ENCODE peak calls at places on chromosomes 7 and 10, in nine cellular contexts. T is left ventricle myocardium inferior, H is adrenal gland, W is upper lobe of left lung, C is foreskin fibroblast, F is cardiac fibroblast, P is body of pancreas, J is MM.1S, V is bronchial epithelial cell. O is an unnamed sample.

GRCh38 chr7:137266764-137267163 is 76.8 kb downstream of the PTN start:
- DNase-seq in J (no peak), H (no peak), V (no peak), F (peak), C (no peak), T (no peak), P (no peak), W (no peak), O (no peak)

GRCh38 chr10:4477664-4478063 is 348.3 kb upstream of the AKR1E2 start:
- DNase-seq in H (no peak), C (no peak), W (no peak), T (no peak), V (peak), F (no peak), J (no peak), P (no peak), O (no peak)

GRCh38 chr10:5604236-5604925 is 62.0 kb downstream of the ASB13 start:
- DNase-seq in H (no peak), C (no peak), W (no peak), J (no peak), V (no peak), P (no peak), F (no peak), T (no peak), O (no peak)

GRCh38 chr10:96289218-96289910 is 14.9 kb upstream of the DNTT start:
- DNase-seq in H (no peak), C (no peak), J (no peak), W (no peak), V (no peak), T (no peak), P (no peak), F (no peak), O (no peak)

GRCh38 chr10:135601-136464 is 578 bp downstream of the ZMYND11 start:
- DNase-seq in T (peak), W (peak), V (peak), H (peak), F (peak), C (peak), J (peak), P (peak), O (peak)

GRCh38 chr7:158495780-158496179 is 91.8 kb downstream of the PTPRN2 start:
- DNase-seq in F (peak), T (no peak), C (no peak), W (no peak), P (peak), J (no peak), H (peak), V (peak), O (no peak)

GRCh38 chr10:33657154-33657900 is 322.9 kb upstream of the NRP1 start:
- DNase-seq in J (no peak), P (no peak), W (no peak), C (peak), H (peak), V (no peak), F (peak), T (no peak), O (no peak)

GRCh38 chr10:108490931-108491330 is 1326.4 kb upstream of the SORCS1 start:
- DNase-seq in J (no peak), H (no peak), C (no peak), P (no peak), V (no peak), W (no peak), T (no peak), F (no peak), O (no peak)

GRCh38 chr10:110017940-110018339 is 10.2 kb downstream of the ADD3 start:
- DNase-seq in J (no peak), P (no peak), C (no peak), H (no peak), W (no peak), V (no peak), F (peak), T (no peak), O (no peak)

GRCh38 chr7:69564454-69565417 is 33.5 kb upstream of the AUTS2 start:
- DNase-seq in V (no peak), P (no peak), H (peak), T (no peak), C (no peak), F (peak), J (no peak), W (no peak), O (peak)

GRCh38 chr10:71188201-71188600 is 24.2 kb upstream of the UNC5B start:
- DNase-seq in P (no peak), W (no peak), F (no peak), C (no peak), T (no peak), J (no peak), V (no peak), H (peak), O (no peak)

GRCh38 chr7:37943905-37944736 is 23.7 kb downstream of the EPDR1 start:
- DNase-seq in W (peak), V (peak), H (no peak), T (no peak), P (no peak), J (no peak), C (no peak), F (no peak), O (peak)

GRCh38 chr7:22481726-22482125 is 18.3 kb downstream of the STEAP1B start:
- DNase-seq in P (no peak), T (no peak), F (peak), C (peak), W (no peak), J (peak), H (no peak), V (peak), O (no peak)

GRCh38 chr10:130230611-130231010 is 94.4 kb downstream of the GLRX3 start:
- DNase-seq in F (no peak), J (no peak), H (peak), T (no peak), P (no peak), W (no peak), C (no peak), V (no peak), O (no peak)

GRCh38 chr10:99435986-99436633 is 5.7 kb upstream of the GOT1 start:
- DNase-seq in C (peak), T (no peak), V (peak), J (peak), P (no peak), W (no peak), H (no peak), F (peak), O (peak)

GRCh38 chr10:68595513-68595912 is 35.4 kb downstream of the TET1 start:
- DNase-seq in V (no peak), F (no peak), P (no peak), T (no peak), J (no peak), H (no peak), W (no peak), C (no peak), O (no peak)

GRCh38 chr7:27533777-27534176 is 128.9 kb downstream of the HIBADH start:
- DNase-seq in F (no peak), T (no peak), C (no peak), V (no peak), W (no peak), P (no peak), J (no peak), H (no peak), O (no peak)

GRCh38 chr10:3835770-3836169 is 50.8 kb upstream of the KLF6 start:
- DNase-seq in C (no peak), F (peak), H (no peak), P (no peak), J (no peak), W (no peak), V (no peak), T (no peak), O (no peak)

GRCh38 chr7:137871173-137871915 is 24.6 kb upstream of the DGKI start:
- DNase-seq in V (no peak), W (no peak), F (no peak), P (no peak), H (no peak), C (peak), T (no peak), J (no peak), O (no peak)

GRCh38 chr7:33043875-33044718 is 18.5 kb downstream of the NT5C3A start:
- DNase-seq in J (no peak), V (peak), C (no peak), H (no peak), T (no peak), F (peak), W (no peak), P (peak), O (no peak)

GRCh38 chr10:111370101-111370500 is 293.3 kb downstream of the ADRA2A start:
- DNase-seq in P (no peak), F (no peak), H (no peak), V (no peak), C (no peak), J (no peak), T (no peak), W (no peak), O (no peak)

GRCh38 chr10:35398888-35399287 is 62.6 kb downstream of the CCNY start:
- DNase-seq in T (no peak), J (no peak), C (no peak), H (no peak), P (no peak), W (no peak), V (no peak), F (no peak), O (no peak)

GRCh38 chr10:104334965-104335650 is 3.2 kb downstream of the ITPRIP start:
- DNase-seq in T (no peak), F (no peak), H (no peak), V (peak), W (no peak), C (no peak), P (no peak), J (no peak), O (no peak)

GRCh38 chr7:69889338-69890080 is 291.2 kb downstream of the AUTS2 start:
- DNase-seq in W (no peak), C (no peak), H (no peak), F (no peak), V (no peak), P (no peak), J (peak), T (no peak), O (peak)

GRCh38 chr10:48456361-48456804 is 148.5 kb downstream of the ARHGAP22 start:
- DNase-seq in P (peak), H (peak), V (no peak), W (peak), J (no peak), F (peak), C (no peak), T (peak), O (no peak)

GRCh38 chr7:88337556-88337955 is 30.9 kb upstream of the STEAP4 start:
- DNase-seq in J (no peak), C (peak), W (no peak), T (no peak), H (no peak), V (peak), F (peak), P (no peak), O (no peak)

GRCh38 chr10:62233494-62234283 is 35.0 kb downstream of the RTKN2 start:
- DNase-seq in P (no peak), H (no peak), J (no peak), C (no peak), W (no peak), F (peak), V (peak), T (no peak), O (no peak)

GRCh38 chr7:45187946-45188411 is 30.4 kb downstream of the RAMP3 start:
- DNase-seq in V (no peak), P (no peak), T (no peak), H (peak), J (no peak), W (no peak), F (no peak), C (no peak), O (no peak)

GRCh38 chr7:7799138-7799537 is 80.7 kb upstream of the RPA3 start:
- DNase-seq in T (no peak), F (no peak), P (no peak), W (no peak), H (no peak), J (no peak), V (peak), C (peak), O (no peak)

GRCh38 chr10:109474817-109475216 is 448.5 kb downstream of the XPNPEP1 start:
- DNase-seq in P (no peak), F (no peak), H (no peak), C (no peak), V (no peak), J (no peak), W (no peak), T (no peak), O (no peak)

GRCh38 chr7:155694846-155695245 is 50.4 kb downstream of the RBM33 start:
- DNase-seq in P (no peak), F (no peak), W (no peak), J (no peak), V (peak), T (no peak), H (no peak), C (no peak), O (no peak)

GRCh38 chr7:157339777-157340677 is 3.2 kb downstream of the DNAJB6 start:
- DNase-seq in V (peak), T (peak), J (peak), H (peak), W (no peak), C (peak), P (peak), F (peak), O (no peak)

GRCh38 chr7:67825356-67825755 is 828.7 kb downstream of the TYW1 start:
- DNase-seq in H (no peak), V (no peak), F (no peak), W (no peak), P (no peak), T (no peak), J (no peak), C (no peak), O (no peak)

GRCh38 chr7:118918556-118918955 is 694.1 kb downstream of the ANKRD7 start:
- DNase-seq in J (peak), V (peak), T (no peak), C (no peak), F (peak), W (no peak), P (no peak), H (no peak), O (no peak)

GRCh38 chr10:54961040-54961439 is 160.0 kb upstream of the PCDH15 start:
- DNase-seq in P (no peak), W (peak), C (no peak), V (no peak), J (no peak), T (no peak), H (no peak), F (no peak), O (no peak)

GRCh38 chr10:57968328-57969016 is 299.2 kb downstream of the IPMK start:
- DNase-seq in J (no peak), H (no peak), C (no peak), F (no peak), T (no peak), W (no peak), V (no peak), P (no peak), O (no peak)

GRCh38 chr10:92119340-92119739 is 171.5 kb downstream of the CPEB3 start:
- DNase-seq in W (no peak), F (no peak), T (no peak), V (no peak), J (no peak), P (no peak), C (no peak), H (no peak), O (no peak)

DNA sequence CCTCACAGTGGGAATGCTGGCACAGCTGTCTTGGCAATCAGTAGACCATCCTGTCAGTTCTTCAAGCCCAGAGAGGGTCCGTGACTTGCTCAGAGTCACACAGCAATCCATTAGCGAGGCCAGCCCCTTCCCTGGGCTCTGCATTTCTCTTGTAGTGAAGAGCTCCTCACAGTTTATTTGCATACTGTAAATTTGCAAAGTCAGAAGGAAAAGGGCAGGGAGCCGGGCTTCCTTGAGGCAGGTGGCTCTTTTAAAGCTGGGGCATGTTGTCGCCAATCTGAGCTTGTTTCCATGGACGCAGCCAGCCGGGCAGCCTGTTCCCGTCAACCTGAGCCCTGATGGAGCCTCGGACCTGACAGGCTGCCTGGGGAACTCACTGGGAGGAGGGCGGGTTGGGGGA is 123.4 kb downstream of the CUX1 start:
- DNase-seq in W (no peak), F (no peak), V (no peak), J (no peak), C (no peak), T (no peak), P (peak), H (no peak), O (no peak)
- H3K4me3 ChIP-seq in W (no peak), F (no peak), V (no peak), J (no peak), C (no peak), T (no peak), P (no peak), H (no peak), O (no peak)

DNA sequence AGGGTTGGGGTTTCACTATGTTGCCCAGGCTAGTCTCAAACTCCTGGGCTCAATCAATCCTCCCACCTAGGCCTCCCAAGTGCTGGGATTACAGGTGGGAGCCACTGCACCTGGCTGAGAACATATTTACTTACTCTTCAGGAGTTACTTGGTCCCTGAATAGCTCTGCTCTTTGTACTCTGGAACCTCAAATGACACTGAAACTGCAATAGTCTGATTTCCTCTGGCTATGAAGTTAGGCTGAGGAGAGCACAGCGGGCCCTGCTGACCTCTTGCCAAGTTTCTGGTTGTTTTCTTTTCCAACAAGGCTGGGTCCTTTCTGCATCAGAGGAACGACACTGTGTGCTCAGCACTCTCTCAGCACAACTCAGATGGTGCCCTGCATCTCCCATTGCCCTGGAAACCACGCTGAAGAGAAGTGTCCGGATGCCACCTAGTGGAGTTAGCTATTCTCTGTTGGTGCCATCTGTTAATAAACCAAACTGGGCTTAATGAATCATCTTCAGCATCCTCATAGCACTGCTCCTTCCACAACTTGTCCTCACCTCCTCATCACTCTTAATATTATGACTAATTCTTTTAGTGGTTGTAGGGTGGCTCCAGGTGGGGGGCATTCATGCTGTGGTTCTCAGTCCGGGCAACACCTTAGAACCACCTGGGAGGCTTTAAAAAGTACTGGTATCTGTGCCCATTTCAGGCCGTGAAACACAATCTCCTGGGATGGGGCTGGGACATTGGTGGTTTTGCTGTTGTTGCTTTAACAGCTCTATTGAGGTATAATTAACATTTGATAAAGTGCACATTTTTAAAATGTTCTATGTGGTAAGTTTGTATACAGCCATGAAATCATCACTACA is 8.2 kb upstream of the EFCAB10 start:
- DNase-seq in P (peak), C (peak), F (peak), W (no peak), T (peak), H (peak), V (peak), J (peak), O (peak)
- TF ChIP-seq CTCF in P (peak), C (peak), F (peak), W (peak), T (peak), H (peak), V (peak), J (peak), O (peak)

DNA sequence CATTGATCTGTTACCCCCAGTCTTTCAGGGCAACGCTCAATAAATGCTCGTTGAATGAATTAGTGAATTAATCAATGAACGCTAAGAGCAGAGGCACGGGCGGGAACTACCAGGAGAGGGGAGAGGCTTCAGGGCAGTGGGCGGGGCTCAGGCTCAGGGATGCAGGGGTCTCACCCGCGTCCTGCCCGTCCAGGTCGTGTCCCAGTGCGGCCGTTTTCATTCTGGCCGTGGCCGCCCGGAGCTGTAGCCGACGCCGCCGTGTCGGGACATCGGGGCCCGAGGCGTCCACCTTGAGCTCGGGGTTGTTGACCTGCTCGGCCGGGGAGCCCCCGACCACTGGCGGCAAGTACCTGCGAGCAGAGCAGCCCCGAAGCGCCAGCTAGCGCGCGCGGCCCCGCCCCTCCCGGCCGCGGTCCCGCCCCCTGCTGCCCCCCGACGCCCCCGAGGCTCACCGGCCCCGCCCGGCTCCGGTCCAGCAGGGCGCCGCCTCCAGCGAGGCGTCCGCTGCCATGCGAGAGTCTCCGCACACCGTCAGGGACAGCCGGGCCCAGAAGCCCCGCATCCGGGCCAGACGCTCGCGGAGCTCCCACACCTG is 2.8 kb upstream of the GAL3ST4 start:
- DNase-seq in T (no peak), V (no peak), H (no peak), P (no peak), J (no peak), F (no peak), W (peak), C (no peak), O (no peak)
- H3K4me3 ChIP-seq in T (peak), V (peak), H (no peak), P (no peak), J (peak), F (peak), W (no peak), C (peak), O (peak)

DNA sequence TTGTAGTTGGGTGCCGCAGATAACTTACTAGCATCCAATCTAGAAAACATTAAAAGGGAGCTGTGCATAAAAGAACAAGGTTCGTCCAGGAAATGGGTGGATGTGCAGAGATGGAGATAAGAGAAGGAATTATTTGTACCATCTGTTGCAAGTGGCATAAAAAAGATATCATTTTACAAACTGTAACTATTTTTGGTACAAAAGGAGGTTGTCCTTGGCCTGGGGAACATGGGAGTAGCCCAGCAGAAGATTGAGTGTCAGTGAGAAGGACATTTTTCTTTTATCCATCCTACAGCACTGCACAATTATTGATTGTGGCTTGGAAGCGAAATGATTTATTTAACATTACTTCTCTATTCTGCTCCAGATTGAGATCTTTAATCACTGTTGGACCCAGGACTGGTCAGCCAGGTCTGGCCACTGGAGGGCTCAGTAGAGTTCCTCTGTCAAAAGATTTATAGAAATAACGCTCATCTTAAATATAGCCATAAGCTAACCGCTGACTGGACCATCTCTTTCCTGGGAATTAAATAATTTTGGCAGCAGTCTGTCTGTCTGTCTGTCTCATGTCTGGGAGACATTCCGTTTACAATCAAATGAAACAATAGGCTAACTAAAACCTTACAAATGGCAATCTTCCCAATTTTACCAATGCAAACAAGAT is 254.1 kb downstream of the KIAA1217 start:
- DNase-seq in H (no peak), V (no peak), T (no peak), C (no peak), W (no peak), J (no peak), F (no peak), P (peak), O (no peak)
- TF ChIP-seq CTCF in H (no peak), V (no peak), T (peak), C (peak), W (peak), J (no peak), F (peak), P (no peak), O (no peak)

O was measured in GM06990.